ENCODE peak calls at places on chromosomes 2 and 18, in nine cellular contexts. Q is thyroid gland, Z is neural progenitor cell, L is mesendoderm, E is astrocyte of the spinal cord, J is esophagus squamous epithelium, V is prostate gland, B is HFF-Myc, S is adrenal gland. I is an unnamed sample.
A peak's percentile ranks its signal among the peaks of the same experiment; 100 is the strongest.

GRCh38 chr2:237691200-237691907 is 64.0 kb downstream of the LRRFIP1 start:
- DNase-seq in S (peak; percentile 64), Q (peak; percentile 36), B (no peak), V (no peak), J (no peak), L (no peak), E (no peak), Z (peak; percentile 65), I (no peak)

GRCh38 chr2:9160732-9161131 is 45.9 kb upstream of the ASAP2 start:
- DNase-seq in J (no peak), B (no peak), V (no peak), Z (peak; percentile 42), E (no peak), Q (no peak), L (peak; percentile 67), S (no peak), I (no peak)

GRCh38 chr2:136381245-136381644 is 263.3 kb upstream of the CXCR4 start:
- DNase-seq in L (no peak), V (no peak), J (no peak), Z (no peak), E (no peak), S (no peak), B (no peak), Q (no peak), I (peak; percentile 45)

GRCh38 chr2:47373747-47374146 is 29.2 kb upstream of the MSH2 start:
- DNase-seq in B (no peak), L (peak; percentile 71), J (no peak), Q (peak; percentile 66), E (no peak), Z (peak; percentile 41), S (no peak), V (peak; percentile 21), I (no peak)

GRCh38 chr2:21005700-21006422 is 38.0 kb downstream of the APOB start:
- DNase-seq in Q (no peak), Z (no peak), E (no peak), L (no peak), S (no peak), V (no peak), J (no peak), B (no peak), I (no peak)

GRCh38 chr18:46332956-46333355 is 228.8 kb downstream of the HAUS1 start:
- DNase-seq in L (peak; percentile 45), V (no peak), S (peak; percentile 83), Q (peak; percentile 78), J (no peak), E (no peak), Z (peak; percentile 62), B (no peak), I (no peak)

GRCh38 chr18:73431620-73432019 is 563.8 kb upstream of the NETO1 start:
- DNase-seq in Q (no peak), S (no peak), Z (peak; percentile 70), L (peak; percentile 46), J (no peak), E (peak; percentile 15), V (no peak), B (no peak), I (no peak)

GRCh38 chr2:179636100-179636980 is 225.1 kb downstream of the ZNF385B start:
- DNase-seq in V (no peak), Z (no peak), J (no peak), L (no peak), S (no peak), B (no peak), E (no peak), Q (no peak), I (no peak)

GRCh38 chr2:60213865-60214657 is 339.4 kb downstream of the BCL11A start:
- DNase-seq in V (peak; percentile 88), Q (peak; percentile 11), L (peak; percentile 67), E (no peak), B (no peak), S (peak; percentile 73), J (no peak), Z (peak; percentile 56), I (no peak)

GRCh38 chr2:233065954-233066470 is 5.9 kb downstream of the INPP5D start:
- DNase-seq in B (no peak), J (no peak), Q (no peak), V (no peak), E (no peak), S (no peak), Z (no peak), L (no peak), I (no peak)

GRCh38 chr2:233062946-233063268 is 2.8 kb downstream of the INPP5D start:
- DNase-seq in Z (no peak), E (no peak), S (no peak), V (no peak), Q (no peak), L (no peak), B (no peak), J (no peak), I (no peak)

GRCh38 chr2:233063269-233063975 is 3.3 kb downstream of the INPP5D start:
- DNase-seq in Q (no peak), B (no peak), Z (peak; percentile 31), L (peak; percentile 61), J (no peak), E (no peak), V (no peak), S (no peak), I (no peak)

GRCh38 chr2:233063976-233064411 is 3.9 kb downstream of the INPP5D start:
- DNase-seq in Z (no peak), L (no peak), J (no peak), E (no peak), Q (no peak), S (no peak), V (no peak), B (no peak), I (no peak)

GRCh38 chr2:233064526-233065199 is 4.5 kb downstream of the INPP5D start:
- DNase-seq in Q (no peak), J (no peak), E (no peak), V (no peak), L (no peak), S (no peak), B (no peak), Z (no peak), I (no peak)
- H3K4me3 ChIP-seq in Q (no peak overlapping the region), J (no peak overlapping the region), E (no peak overlapping the region), V (no peak overlapping the region), L (no peak overlapping the region), S (no peak overlapping the region), B (no peak overlapping the region), Z (no peak overlapping the region), I (no peak overlapping the region)

GRCh38 chr2:220887880-220888279 is 684.2 kb downstream of the EPHA4 start:
- DNase-seq in J (no peak), L (peak; percentile 43), S (no peak), Q (no peak), E (no peak), B (no peak), V (no peak), Z (peak; percentile 37), I (no peak)

GRCh38 chr2:220893411-220893810 is 678.7 kb downstream of the EPHA4 start:
- DNase-seq in S (no peak), Z (no peak), Q (no peak), E (peak; percentile 46), J (no peak), B (no peak), V (no peak), L (peak; percentile 78), I (no peak)

GRCh38 chr2:220894069-220894468 is 678.0 kb downstream of the EPHA4 start:
- DNase-seq in L (no peak), J (no peak), V (no peak), B (no peak), Z (no peak), S (no peak), E (peak; percentile 21), Q (no peak), I (no peak)

GRCh38 chr2:220892018-220892634 is 680.0 kb downstream of the EPHA4 start:
- DNase-seq in E (no peak), J (no peak), Q (no peak), L (peak; percentile 16), B (no peak), Z (no peak), S (no peak), V (no peak), I (no peak)

DNA sequence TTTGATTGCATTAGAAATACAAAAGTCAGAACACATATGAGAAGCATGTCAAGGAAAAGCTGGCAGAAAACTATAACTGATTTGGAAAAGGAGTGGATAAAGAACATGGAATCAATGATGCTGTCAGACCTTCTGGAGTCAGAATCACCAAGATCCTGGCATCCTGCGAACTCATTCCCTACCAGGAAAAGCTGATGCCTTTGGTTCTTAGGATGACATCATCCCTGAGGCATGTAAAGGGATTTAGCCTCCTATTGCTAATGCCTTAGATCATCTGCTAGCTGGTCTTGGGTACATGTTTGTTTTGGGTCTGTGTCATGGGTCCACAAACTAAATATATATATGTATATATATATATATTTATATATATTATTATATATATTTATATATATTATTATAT is 680.7 kb downstream of the EPHA4 start:
- DNase-seq in L (peak; percentile 97), J (no peak), B (peak; percentile 29), E (peak; percentile 84), Q (no peak), V (no peak), S (no peak), Z (peak; percentile 60), I (no peak)
- H3K4me3 ChIP-seq in L (no peak overlapping the region), J (no peak overlapping the region), B (no peak overlapping the region), E (no peak overlapping the region), Q (no peak overlapping the region), V (no peak overlapping the region), S (no peak overlapping the region), Z (no peak overlapping the region), I (no peak overlapping the region)

DNA sequence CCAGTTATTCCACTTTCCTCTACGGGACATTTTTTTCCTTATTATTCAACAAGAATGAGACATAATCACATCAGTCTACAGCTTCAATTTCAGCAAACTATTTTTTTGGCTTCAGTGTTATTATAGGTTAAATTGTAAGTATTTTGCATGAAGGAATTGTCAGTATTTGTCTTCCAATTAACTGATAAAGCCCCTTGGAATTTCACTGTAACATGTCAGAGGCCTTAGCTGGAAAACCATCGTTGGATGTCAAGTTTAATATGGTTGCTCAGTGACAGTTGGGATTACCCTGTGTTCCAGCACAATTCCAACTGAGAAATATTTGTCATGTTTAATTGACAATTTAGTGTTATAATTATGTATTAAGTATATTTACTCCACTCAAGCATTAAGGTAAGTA is 481.0 kb upstream of the CHST9 start:
- DNase-seq in Q (no peak), B (no peak), E (no peak), L (peak; percentile 49), S (no peak), V (no peak), Z (no peak), J (no peak), I (no peak)
- H3K4me3 ChIP-seq in Q (no peak overlapping the region), B (no peak overlapping the region), E (no peak overlapping the region), L (no peak overlapping the region), S (no peak overlapping the region), V (no peak overlapping the region), Z (no peak overlapping the region), J (no peak overlapping the region), I (no peak overlapping the region)

DNA sequence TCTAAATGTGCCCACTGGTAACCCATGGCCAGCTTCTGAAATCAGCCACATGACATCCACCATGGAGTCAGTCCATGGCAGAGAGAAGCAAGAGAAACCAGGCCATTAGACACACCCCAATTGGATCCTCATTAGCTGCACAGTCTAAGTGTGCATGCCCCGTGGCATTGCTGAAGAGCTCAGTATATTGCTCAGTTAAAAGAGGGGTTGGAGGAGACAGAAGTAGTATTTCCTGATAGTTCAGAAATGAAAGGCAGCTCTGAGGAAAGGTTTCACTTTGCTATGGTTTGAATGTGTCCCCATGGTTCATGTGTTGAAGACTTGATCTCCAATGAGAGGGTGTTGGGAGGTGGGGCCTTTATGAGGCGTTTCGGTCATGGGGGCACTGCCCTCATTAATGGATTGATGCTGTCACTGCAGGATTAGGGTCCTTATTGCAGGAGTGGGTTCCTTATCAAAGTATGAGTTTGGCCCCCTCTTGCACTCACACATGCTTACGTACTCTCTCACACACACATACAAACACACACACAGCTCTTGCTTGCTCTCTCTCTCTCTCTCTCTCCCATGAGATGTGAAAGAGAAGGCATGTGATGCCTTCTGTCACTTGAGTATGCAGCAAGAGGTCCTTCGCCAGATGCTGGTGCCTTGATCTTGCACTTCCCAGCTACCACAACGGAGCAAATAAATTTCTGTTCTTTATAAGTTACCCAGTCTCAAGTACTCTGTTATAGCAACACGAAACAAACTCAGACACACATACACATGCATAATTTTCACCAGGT is 58.0 kb downstream of the TMEM163 start:
- DNase-seq in Z (no peak), V (no peak), B (no peak), E (no peak), S (no peak), L (no peak), Q (no peak), J (no peak), I (no peak)
- H3K4me3 ChIP-seq in Z (no peak overlapping the region), V (no peak overlapping the region), B (no peak overlapping the region), E (no peak overlapping the region), S (no peak overlapping the region), L (no peak overlapping the region), Q (no peak overlapping the region), J (no peak overlapping the region), I (no peak overlapping the region)